ENCODE peak calls at places on chromosome 12, in ten cellular contexts. T, A, B, X, I, N, P, S, G and C are unnamed samples.

GRCh38 chr12:109387425-109388166 is 39.9 kb downstream of the MYO1H start:
- DNase-seq in I (no peak), S (peak; percentile 6), G (no peak), N (no peak), X (no peak), P (no peak), A (peak; percentile 49), B (no peak), T (peak; percentile 24), C (no peak)

GRCh38 chr12:92556622-92557421 is 146.0 kb upstream of the PLEKHG7 start:
- DNase-seq in N (no peak), T (no peak), I (no peak), X (no peak), P (no peak), G (no peak), B (no peak), A (no peak), S (no peak), C (no peak)

GRCh38 chr12:53667080-53667479 is 8.8 kb downstream of the ATP5MC2 start:
- DNase-seq in S (no peak), T (no peak), P (no peak), X (no peak), G (no peak), B (no peak), A (no peak), N (no peak), I (no peak), C (no peak)

GRCh38 chr12:93417967-93418480 is 23.7 kb downstream of the UBE2N start:
- DNase-seq in T (no peak), I (no peak), N (no peak), P (no peak), A (no peak), X (no peak), G (no peak), B (no peak), S (no peak), C (no peak)

GRCh38 chr12:53602176-53602942 is 23.8 kb downstream of the ATF7 start:
- DNase-seq in I (no peak), N (no peak), P (no peak), A (no peak), G (no peak), T (no peak), B (no peak), X (no peak), S (no peak), C (no peak)

GRCh38 chr12:42483534-42483857 is 106.0 kb downstream of the PRICKLE1 start:
- DNase-seq in G (no peak), T (peak; percentile 46), N (no peak), I (peak; percentile 82), X (peak; percentile 49), P (peak; percentile 51), A (no peak), S (peak; percentile 48), B (no peak), C (no peak)

GRCh38 chr12:43676183-43676813 is 82.3 kb downstream of the PUS7L start:
- DNase-seq in G (no peak), A (peak; percentile 10), N (no peak), I (no peak), S (no peak), B (no peak), T (no peak), X (no peak), P (no peak), C (no peak)

GRCh38 chr12:104864668-104865067 is 93.4 kb downstream of the SLC41A2 start:
- DNase-seq in I (no peak), N (no peak), A (no peak), X (no peak), B (no peak), P (no peak), G (no peak), S (no peak), T (no peak), C (no peak)

GRCh38 chr12:104749555-104749954 is 208.5 kb downstream of the SLC41A2 start:
- DNase-seq in I (no peak), T (no peak), P (no peak), S (no peak), G (no peak), N (no peak), B (no peak), A (no peak), X (no peak), C (no peak)

GRCh38 chr12:578743-579449 is 84.3 kb downstream of the NINJ2 start:
- DNase-seq in X (peak; percentile 10), P (no peak), G (no peak), B (no peak), T (no peak), A (no peak), S (peak; percentile 26), N (no peak), I (no peak), C (no peak)

GRCh38 chr12:47088021-47088944 is 8.5 kb upstream of the AMIGO2 start:
- DNase-seq in S (peak; percentile 88), I (no peak), P (no peak), A (peak; percentile 57), X (peak; percentile 47), G (peak; percentile 97), B (no peak), T (no peak), N (no peak), C (no peak)

GRCh38 chr12:19719650-19720049 is 280.4 kb downstream of the AEBP2 start:
- DNase-seq in G (no peak), N (no peak), A (no peak), X (no peak), P (no peak), T (no peak), I (no peak), S (no peak), B (no peak), C (no peak)

GRCh38 chr12:93005928-93006654 is 77.0 kb upstream of the EEA1 start:
- DNase-seq in P (no peak), X (no peak), S (no peak), T (no peak), I (no peak), G (no peak), A (no peak), N (no peak), B (no peak), C (no peak)

GRCh38 chr12:26554332-26554731 is 278.7 kb downstream of the ITPR2 start:
- DNase-seq in S (no peak), A (no peak), T (no peak), B (no peak), X (no peak), G (no peak), P (no peak), N (no peak), I (no peak), C (no peak)

GRCh38 chr12:132275110-132275531 is 54.3 kb downstream of the GALNT9 start:
- DNase-seq in P (no peak), X (no peak), G (peak; percentile 35), B (no peak), N (no peak), A (no peak), S (peak; percentile 39), I (no peak), T (peak; percentile 71), C (peak; percentile 15)

GRCh38 chr12:50771409-50771808 is 7.5 kb downstream of the ATF1 start:
- DNase-seq in P (no peak), S (no peak), N (no peak), G (no peak), B (no peak), A (no peak), X (no peak), T (no peak), I (no peak), C (no peak)

GRCh38 chr12:47935196-47935595 is 28.2 kb upstream of the TMEM106C start:
- DNase-seq in S (peak; percentile 74), I (no peak), B (no peak), A (peak; percentile 17), X (no peak), P (no peak), N (no peak), T (peak; percentile 46), G (no peak), C (peak; percentile 44)

GRCh38 chr12:116319316-116319715 is 41.8 kb upstream of the MED13L start:
- DNase-seq in G (no peak), B (no peak), X (peak; percentile 24), N (no peak), T (no peak), S (peak; percentile 49), I (no peak), A (no peak), P (no peak), C (no peak)